ENCODE peak calls at places on chromosomes 1 and 21, in seven cellular contexts. Q is HCT116, H is IMR-90, N is GM12878, U is K562, E is A549, W is HepG2. A is an unnamed sample.

GRCh38 chr1:18727956-18728355 is 97.3 kb downstream of the PAX7 start:
- DNase-seq in Q (no peak), W (no peak), H (no peak), U (no peak), E (no peak), N (no peak), A (no peak)

GRCh38 chr21:35703704-35704103 is 356.6 kb downstream of the SETD4 start:
- DNase-seq in N (no peak), W (no peak), U (no peak), E (no peak), Q (no peak), H (no peak), A (no peak)

GRCh38 chr1:66315675-66316074 is 218.3 kb upstream of the SGIP1 start:
- DNase-seq in E (peak; percentile 58), U (no peak), W (no peak), Q (peak; percentile 86), N (no peak), H (peak; percentile 27), A (no peak)

GRCh38 chr1:166237675-166238074 is 70.9 kb upstream of the FAM78B start:
- DNase-seq in W (no peak), H (no peak), Q (no peak), E (no peak), U (no peak), N (no peak), A (no peak)

GRCh38 chr1:46550751-46551231 is 656 bp downstream of the KNCN start:
- DNase-seq in Q (no peak), N (no peak), E (no peak), W (no peak), H (no peak), U (no peak), A (no peak)

GRCh38 chr1:211420845-211421454 is 71.0 kb downstream of the RD3 start:
- DNase-seq in N (no peak), E (no peak), U (no peak), H (peak; percentile 39), W (no peak), Q (no peak), A (no peak)

GRCh38 chr1:83692524-83693336 is 306.2 kb downstream of the TTLL7 start:
- DNase-seq in E (no peak), W (peak; percentile 1), Q (no peak), U (no peak), N (peak; percentile 9), H (peak; percentile 0), A (peak; percentile 55)

GRCh38 chr21:45289655-45290515 is 2.2 kb upstream of the POFUT2 start:
- DNase-seq in U (peak; percentile 32), N (no peak), E (peak; percentile 42), W (no peak), Q (peak; percentile 35), H (peak; percentile 48), A (peak; percentile 40)

GRCh38 chr1:204837440-204838084 is 33.1 kb upstream of the NFASC start:
- DNase-seq in W (peak; percentile 15), U (peak; percentile 64), N (no peak), H (peak; percentile 52), E (peak; percentile 45), Q (no peak), A (no peak)

GRCh38 chr1:232212248-232212647 is 417.7 kb downstream of the SIPA1L2 start:
- DNase-seq in H (no peak), N (no peak), W (no peak), U (no peak), Q (no peak), E (no peak), A (no peak)

GRCh38 chr1:23555225-23555801 is 4.0 kb downstream of the ID3 start:
- DNase-seq in H (peak; percentile 68), Q (no peak), E (peak; percentile 73), W (no peak), N (no peak), U (peak; percentile 29), A (no peak)

GRCh38 chr1:235442788-235443429 is 61.3 kb downstream of the B3GALNT2 start:
- DNase-seq in U (peak; percentile 80), W (no peak), Q (peak; percentile 15), H (peak; percentile 83), N (no peak), E (peak; percentile 62), A (no peak)

GRCh38 chr1:7422561-7422960 is 348.5 kb upstream of the VAMP3 start:
- DNase-seq in N (no peak), E (no peak), W (no peak), H (no peak), U (no peak), Q (no peak), A (no peak)

GRCh38 chr1:68358439-68358838 is 91.3 kb downstream of the RPE65 start:
- DNase-seq in E (no peak), W (no peak), Q (no peak), U (no peak), H (peak; percentile 8), N (no peak), A (no peak)

GRCh38 chr1:216379441-216379840 is 43.8 kb downstream of the USH2A start:
- DNase-seq in N (no peak), H (no peak), U (no peak), W (no peak), E (no peak), Q (no peak), A (no peak)

DNA sequence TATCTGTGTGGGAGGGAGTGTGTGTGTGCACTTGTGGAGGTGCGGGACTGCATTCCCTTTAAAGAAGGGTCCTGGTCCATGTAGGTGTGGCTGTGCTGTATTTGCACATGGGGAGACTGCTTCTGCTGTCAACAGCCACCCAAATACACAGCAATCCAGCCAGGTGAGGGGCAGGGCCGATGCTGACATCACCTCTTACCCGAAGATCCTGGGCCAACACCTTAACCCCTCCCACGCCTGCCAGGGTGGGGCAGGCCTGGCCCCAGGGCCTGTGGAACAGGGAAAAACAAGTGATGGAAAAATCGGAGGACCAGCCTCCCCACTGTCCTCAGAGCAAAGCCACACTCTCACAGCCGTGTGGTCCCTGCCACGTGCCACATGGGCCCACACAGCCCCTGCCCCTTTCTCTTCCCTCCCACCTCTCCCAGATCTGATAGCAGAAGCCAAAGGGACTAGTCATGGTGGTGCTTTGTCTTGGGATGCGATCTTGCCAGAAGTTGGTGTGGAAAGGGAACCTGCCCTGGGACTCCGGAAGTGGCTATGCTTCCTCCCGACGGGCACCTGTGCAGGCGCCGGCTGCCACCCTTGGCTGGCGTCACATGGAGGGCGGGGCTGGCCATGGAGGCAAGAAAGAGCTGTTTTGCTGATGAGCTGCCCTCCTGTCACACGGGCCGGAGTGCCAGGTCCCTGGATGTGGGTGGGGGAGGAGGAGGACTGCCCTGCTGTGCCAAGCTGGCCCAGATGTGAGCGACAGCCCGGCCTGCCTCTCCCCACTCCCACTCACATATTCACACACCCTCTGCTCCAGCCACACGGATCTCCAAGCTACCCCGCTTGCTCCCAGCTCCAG is 7.8 kb upstream of the CASZ1 start:
- DNase-seq in H (no peak), E (no peak), U (no peak), N (no peak), Q (no peak), W (no peak), A (no peak)
- TF ChIP-seq RAD21 in H (no peak), E (no peak), U (no peak), N (no peak), Q (no peak), W (no peak), A (no peak)

DNA sequence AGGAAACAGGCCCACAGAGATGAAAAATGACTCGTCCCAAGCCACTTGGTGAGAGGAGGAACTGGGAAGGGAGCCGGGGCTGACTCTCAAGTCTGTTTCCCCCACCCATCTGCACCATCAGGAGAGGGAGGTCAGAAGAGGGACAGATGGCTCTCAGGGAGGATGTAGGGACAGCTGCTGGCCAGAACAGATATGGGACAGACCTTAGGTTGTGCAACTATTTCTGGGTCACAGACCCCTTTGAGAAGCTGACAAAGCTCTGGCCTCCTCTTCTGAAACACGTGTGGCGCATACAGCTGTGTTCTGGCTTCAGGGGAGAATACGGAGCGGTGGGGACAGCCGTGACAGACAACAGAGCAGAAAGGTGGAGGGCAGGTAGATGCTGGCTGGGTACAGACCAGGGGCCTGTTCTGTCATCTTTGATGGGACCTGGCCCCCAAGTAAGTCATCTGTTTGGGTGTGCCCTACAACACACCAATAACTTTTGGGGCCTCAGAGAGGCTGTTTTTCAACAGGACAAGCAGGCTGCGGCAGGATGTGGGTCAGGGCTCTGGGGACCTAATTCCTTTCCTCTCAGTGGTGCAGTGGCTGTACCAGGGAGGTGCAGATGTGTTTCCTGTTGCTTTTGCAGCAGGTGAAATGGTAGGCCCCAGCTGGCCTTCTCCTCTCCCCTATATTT is 7.3 kb downstream of the SH3BGRL3 start:
- DNase-seq in N (no peak), E (no peak), W (no peak), Q (no peak), U (peak; percentile 96), H (peak; percentile 21), A (no peak)
- TF ChIP-seq RAD21 in N (no peak), E (no peak), W (no peak), Q (no peak), U (peak; percentile 29), H (no peak), A (no peak)

GRCh38 chr1:27572679-27573426 is 31.1 kb downstream of the AHDC1 start:
- DNase-seq in U (peak; percentile 80), W (no peak), H (no peak), Q (no peak), N (no peak), E (no peak), A (no peak)
- TF ChIP-seq RAD21 in U (peak; percentile 2), W (no peak), H (no peak), Q (no peak), N (no peak), E (no peak), A (no peak)

GRCh38 chr1:158181577-158181922 is 855 bp downstream of the CD1D start:
- DNase-seq in N (no peak), W (no peak), U (no peak), E (no peak), H (no peak), Q (no peak), A (no peak)

GRCh38 chr1:158189637-158190036 is 8.9 kb downstream of the CD1D start:
- DNase-seq in E (no peak), N (no peak), U (no peak), H (no peak), W (no peak), Q (no peak), A (no peak)

GRCh38 chr1:158180741-158181576 is at the start of gene CD1D:
- DNase-seq in Q (no peak), N (no peak), W (no peak), U (no peak), E (no peak), H (no peak), A (no peak)

GRCh38 chr1:158188618-158189017 is 7.9 kb downstream of the CD1D start:
- DNase-seq in U (no peak), E (no peak), Q (no peak), N (no peak), W (no peak), H (no peak), A (no peak)

DNA sequence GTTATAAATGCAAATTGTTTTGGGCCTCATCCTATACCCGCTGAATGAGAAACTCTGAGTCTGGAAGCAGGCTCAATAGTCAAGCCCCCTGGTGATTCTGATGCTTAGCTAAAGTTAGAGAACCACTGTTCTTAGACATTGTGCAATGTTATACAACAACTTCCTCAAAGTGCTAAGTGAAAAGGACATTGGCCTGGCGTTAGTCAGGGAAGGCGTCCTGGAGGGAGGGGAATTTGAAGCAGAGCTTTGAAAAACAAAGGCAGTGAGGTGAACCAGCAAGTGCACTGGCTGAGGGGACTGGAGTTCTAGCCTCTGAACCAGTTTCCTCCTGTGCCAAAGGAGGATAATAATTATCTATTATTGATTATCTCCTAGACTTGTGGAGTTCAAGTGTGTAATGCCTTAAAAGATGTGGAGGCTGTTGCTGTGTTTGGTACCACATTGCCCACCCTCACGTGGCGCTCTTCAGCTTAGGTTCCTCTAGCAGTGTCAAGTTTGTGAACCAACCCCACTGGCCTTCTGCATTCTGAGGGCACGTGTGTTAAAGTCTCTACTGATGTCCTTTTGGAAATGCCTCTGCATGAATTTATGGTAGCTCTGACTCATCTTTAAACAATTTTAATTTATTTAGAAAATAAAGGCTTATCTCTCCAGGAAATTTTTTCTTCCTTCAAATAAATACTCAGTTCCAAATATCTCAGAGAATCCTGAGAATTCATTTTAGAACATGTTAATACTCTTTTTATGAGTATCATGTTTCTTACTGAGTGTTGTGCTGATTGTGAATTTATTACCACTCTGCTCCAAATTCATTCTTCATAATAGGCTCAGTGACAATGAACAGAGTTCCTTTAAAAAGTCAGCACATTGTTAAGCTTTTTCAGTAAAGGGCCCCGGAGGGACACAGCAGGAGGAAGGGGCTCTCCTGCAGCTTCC is 5.3 kb downstream of the CD1D start:
- DNase-seq in W (no peak), Q (no peak), E (no peak), U (no peak), H (no peak), N (no peak), A (no peak)
- TF ChIP-seq RAD21 in W (no peak), Q (no peak), E (no peak), U (no peak), H (no peak), N (no peak), A (no peak)

A was measured in SK-N-SH.